ENCODE peak calls at places on chromosomes 2 and 18, in ten cellular contexts. M, T, U, E, F, B, G, A, J and I are unnamed samples.

GRCh38 chr2:74199275-74199701 is 873 bp downstream of the MTHFD2 start:
- DNase-seq in M (no peak), T (no peak), U (no peak), E (no peak), F (no peak), B (no peak), G (no peak), A (no peak), J (no peak), I (no peak)

GRCh38 chr2:74937221-74937880 is 21.1 kb upstream of the POLE4 start:
- DNase-seq in M (no peak), T (no peak), U (no peak), E (no peak), F (no peak), B (no peak), G (no peak), A (no peak), J (no peak), I (no peak)

GRCh38 chr2:219552382-219553167 is 8.7 kb downstream of the TMEM198 start:
- DNase-seq in M (peak), T (peak), U (peak), E (peak), F (peak), B (peak), G (peak), A (no peak), J (peak), I (peak)

GRCh38 chr2:133457862-133458261 is 110.4 kb downstream of the NCKAP5 start:
- DNase-seq in M (no peak), T (no peak), U (no peak), E (no peak), F (no peak), B (no peak), G (no peak), A (no peak), J (no peak), I (no peak)

GRCh38 chr18:40055262-40055661 is 1899.8 kb upstream of the PIK3C3 start:
- DNase-seq in M (no peak), T (no peak), U (no peak), E (no peak), F (no peak), B (no peak), G (no peak), A (no peak), J (no peak), I (no peak)

GRCh38 chr18:76557026-76557575 is 62.1 kb upstream of the ZNF516 start:
- DNase-seq in M (no peak), T (no peak), U (no peak), E (no peak), F (no peak), B (no peak), G (no peak), A (no peak), J (no peak), I (no peak)

GRCh38 chr2:28543316-28544068 is 47.6 kb downstream of the PLB1 start:
- DNase-seq in M (no peak), T (no peak), U (no peak), E (no peak), F (no peak), B (no peak), G (no peak), A (no peak), J (no peak), I (peak)

GRCh38 chr18:55237665-55238064 is 278.4 kb upstream of the CCDC68 start:
- DNase-seq in M (no peak), T (no peak), U (no peak), E (no peak), F (no peak), B (no peak), G (no peak), A (no peak), J (no peak), I (no peak)

GRCh38 chr2:109526442-109526970 is 87.3 kb downstream of the SEPTIN10 start:
- DNase-seq in M (no peak), T (no peak), U (no peak), E (no peak), F (no peak), B (no peak), G (no peak), A (no peak), J (no peak), I (peak)

GRCh38 chr2:120773186-120773800 is 37.6 kb downstream of the GLI2 start:
- DNase-seq in M (no peak), T (no peak), U (no peak), E (no peak), F (no peak), B (no peak), G (no peak), A (no peak), J (no peak), I (peak)

GRCh38 chr18:48917579-48918101 is 33.1 kb downstream of the SMAD7 start:
- DNase-seq in M (peak), T (no peak), U (peak), E (no peak), F (no peak), B (no peak), G (no peak), A (no peak), J (no peak), I (peak)

GRCh38 chr2:162063281-162063680 is 10.7 kb downstream of the DPP4 start:
- DNase-seq in M (no peak), T (no peak), U (no peak), E (no peak), F (no peak), B (no peak), G (no peak), A (no peak), J (no peak), I (no peak)

GRCh38 chr2:47488870-47489584 is 86.1 kb downstream of the MSH2 start:
- DNase-seq in M (no peak), T (peak), U (no peak), E (no peak), F (no peak), B (no peak), G (no peak), A (no peak), J (no peak), I (no peak)

GRCh38 chr2:240877460-240878340 is 9.1 kb downstream of the AGXT start:
- DNase-seq in M (no peak), T (no peak), U (no peak), E (no peak), F (no peak), B (no peak), G (no peak), A (no peak), J (no peak), I (no peak)

GRCh38 chr2:70469961-70470360 is 83.7 kb downstream of the TGFA start:
- DNase-seq in M (no peak), T (no peak), U (no peak), E (no peak), F (no peak), B (no peak), G (no peak), A (no peak), J (no peak), I (no peak)

DNA sequence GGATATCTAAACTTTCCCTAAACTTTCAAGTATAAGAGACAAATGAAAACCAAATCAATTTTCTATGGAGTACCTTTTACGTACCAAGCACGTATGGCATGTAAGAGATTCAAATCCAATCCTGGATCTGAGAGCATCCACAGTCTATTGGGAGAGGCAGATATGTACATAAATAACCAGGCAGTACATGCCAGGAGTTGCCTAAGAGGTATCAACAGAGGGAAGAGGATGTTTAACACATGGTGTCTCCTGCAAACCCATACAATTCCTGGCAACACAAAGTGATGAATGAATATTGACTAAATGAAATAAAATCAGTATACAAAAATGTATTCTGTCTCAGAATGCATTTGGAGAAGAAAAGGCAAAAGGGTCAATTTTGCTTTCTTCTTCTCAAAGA is 116.5 kb downstream of the PIGN start:
- DNase-seq in M (no peak), T (no peak), U (no peak), E (no peak), F (no peak), B (no peak), G (no peak), A (no peak), J (no peak), I (no peak)
- TF ChIP-seq CTCF in M (no peak), T (no peak), U (no peak), E (no peak), F (no peak), B (no peak), G (no peak), A (no peak), J (no peak), I (no peak)

GRCh38 chr2:215870986-215871385 is 142.4 kb downstream of the MREG start:
- DNase-seq in M (no peak), T (no peak), U (peak), E (no peak), F (peak), B (no peak), G (no peak), A (no peak), J (no peak), I (no peak)
- TF ChIP-seq POLR2A in M (no peak), T (no peak), U (no peak), E (no peak), F (no peak), B (no peak), G (no peak), A (no peak), J (no peak), I (no peak)

GRCh38 chr2:238513346-238513745 is 86.6 kb downstream of the ASB1 start:
- DNase-seq in M (no peak), T (peak), U (peak), E (no peak), F (peak), B (no peak), G (no peak), A (no peak), J (no peak), I (no peak)
- TF ChIP-seq CTCF in M (peak), T (peak), U (peak), E (no peak), F (peak), B (peak), G (peak), A (peak), J (peak), I (no peak)

GRCh38 chr2:126657146-126657635 is 1.2 kb downstream of the GYPC start:
- DNase-seq in M (peak), T (no peak), U (no peak), E (peak), F (no peak), B (peak), G (peak), A (no peak), J (no peak), I (peak)

GRCh38 chr2:126658316-126658909 is 2.5 kb downstream of the GYPC start:
- DNase-seq in M (no peak), T (no peak), U (no peak), E (no peak), F (no peak), B (no peak), G (no peak), A (no peak), J (no peak), I (no peak)

GRCh38 chr2:126656311-126657145 is 570 bp downstream of the GYPC start:
- DNase-seq in M (peak), T (no peak), U (peak), E (no peak), F (peak), B (peak), G (peak), A (no peak), J (no peak), I (no peak)

GRCh38 chr2:126658910-126659613 is 3.1 kb downstream of the GYPC start:
- DNase-seq in M (peak), T (no peak), U (no peak), E (peak), F (no peak), B (peak), G (peak), A (peak), J (peak), I (peak)

GRCh38 chr2:126657636-126658315 is 1.8 kb downstream of the GYPC start:
- DNase-seq in M (peak), T (peak), U (peak), E (peak), F (peak), B (peak), G (peak), A (peak), J (peak), I (peak)
- TF ChIP-seq POLR2A in M (no peak), T (no peak), U (peak), E (no peak), F (no peak), B (peak), G (peak), A (peak), J (no peak), I (no peak)

GRCh38 chr2:119304852-119305251 is 61.8 kb downstream of the C2orf76 start:
- DNase-seq in M (no peak), T (no peak), U (no peak), E (no peak), F (no peak), B (no peak), G (no peak), A (no peak), J (no peak), I (no peak)

GRCh38 chr2:119308793-119309330 is 57.8 kb downstream of the C2orf76 start:
- DNase-seq in M (no peak), T (no peak), U (no peak), E (no peak), F (no peak), B (no peak), G (no peak), A (no peak), J (no peak), I (no peak)

GRCh38 chr2:119307419-119308140 is 59.1 kb downstream of the C2orf76 start:
- DNase-seq in M (no peak), T (peak), U (no peak), E (no peak), F (no peak), B (no peak), G (no peak), A (no peak), J (no peak), I (no peak)

GRCh38 chr2:119305497-119306195 is 61.0 kb downstream of the C2orf76 start:
- DNase-seq in M (no peak), T (no peak), U (no peak), E (no peak), F (no peak), B (no peak), G (no peak), A (no peak), J (no peak), I (no peak)

DNA sequence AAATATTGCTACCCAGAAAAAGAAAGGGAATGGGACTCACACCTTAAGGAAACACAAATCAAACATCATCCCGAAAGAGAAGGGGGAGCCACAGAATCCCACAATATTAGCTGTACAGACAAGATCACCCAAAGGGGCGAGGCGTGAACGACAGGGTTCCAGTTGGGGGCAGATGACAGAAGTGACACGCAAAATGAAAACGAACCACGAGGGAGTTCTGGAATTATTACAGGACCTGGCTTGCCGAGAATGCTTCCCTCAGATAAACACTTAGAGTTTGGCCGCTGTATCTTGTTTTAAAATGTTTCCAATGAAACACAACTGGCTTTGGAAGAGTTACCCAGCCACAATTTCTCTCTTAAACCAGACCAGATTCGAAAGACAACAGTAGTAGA is 60.4 kb downstream of the C2orf76 start:
- DNase-seq in M (no peak), T (no peak), U (no peak), E (no peak), F (no peak), B (no peak), G (no peak), A (no peak), J (no peak), I (no peak)
- TF ChIP-seq CTCF in M (no peak), T (no peak), U (no peak), E (no peak), F (no peak), B (no peak), G (no peak), A (no peak), J (no peak), I (no peak)

DNA sequence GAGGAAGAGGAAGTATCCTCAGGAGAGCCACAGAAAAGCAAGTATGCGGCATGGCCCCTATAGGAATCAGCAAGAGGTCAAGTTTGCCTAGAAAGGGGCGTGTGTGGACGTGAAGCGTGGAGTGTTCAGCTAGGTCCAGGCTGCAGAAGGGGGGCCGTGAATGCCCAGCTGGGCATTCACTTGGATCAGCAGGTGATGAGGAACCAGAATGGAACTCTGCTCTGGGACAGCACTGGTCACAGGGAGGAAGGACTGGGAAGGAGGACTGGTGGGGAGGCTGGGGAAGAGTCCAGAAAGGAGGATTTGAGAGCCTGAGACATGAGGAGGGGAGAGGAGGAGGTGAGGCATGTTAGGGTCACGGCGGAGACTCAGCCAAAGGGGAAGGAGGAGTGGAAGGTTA is 19.8 kb downstream of the STAT1 start:
- DNase-seq in M (no peak), T (no peak), U (no peak), E (no peak), F (no peak), B (no peak), G (no peak), A (no peak), J (no peak), I (no peak)
- TF ChIP-seq POLR2A in M (no peak), T (no peak), U (no peak), E (no peak), F (no peak), B (no peak), G (no peak), A (peak), J (no peak), I (no peak)